ENCODE peak calls at places on chromosome 7, in four cellular contexts. E is IMR-90, A is brain microvascular endothelial cell, Z is body of pancreas. V is an unnamed sample.

GRCh38 chr7:119944601-119944972 is 328.4 kb upstream of the KCND2 start:
- DNase-seq in E (no peak), A (no peak), Z (no peak), V (no peak)

GRCh38 chr7:979886-980571 is 3.0 kb upstream of the CYP2W1 start:
- DNase-seq in E (no peak), A (no peak), Z (no peak), V (no peak)

GRCh38 chr7:42858570-42858969 is 53.3 kb downstream of the C7orf25 start:
- DNase-seq in E (peak; percentile 26), A (peak; percentile 20), Z (no peak), V (no peak)

GRCh38 chr7:73908123-73908611 is 47.2 kb downstream of the TMEM270 start:
- DNase-seq in E (no peak), A (no peak), Z (no peak), V (no peak)

GRCh38 chr7:73730485-73730884 is 8.1 kb downstream of the ABHD11 start:
- DNase-seq in E (no peak), A (no peak), Z (no peak), V (no peak)

GRCh38 chr7:78176186-78176585 is 377.6 kb downstream of the PHTF2 start:
- DNase-seq in E (peak; percentile 41), A (no peak), Z (no peak), V (peak; percentile 46)

GRCh38 chr7:78472519-78472918 is 673.9 kb downstream of the PHTF2 start:
- DNase-seq in E (peak; percentile 93), A (no peak), Z (no peak), V (no peak)

GRCh38 chr7:155377071-155377836 is 79.6 kb downstream of the INSIG1 start:
- DNase-seq in E (no peak), A (no peak), Z (no peak), V (no peak)

GRCh38 chr7:7352845-7353244 is 170.5 kb downstream of the C1GALT1 start:
- DNase-seq in E (no peak), A (no peak), Z (no peak), V (no peak)

GRCh38 chr7:16644624-16644986 is 949 bp downstream of the ANKMY2 start:
- DNase-seq in E (peak; percentile 47), A (peak; percentile 53), Z (peak; percentile 50), V (peak; percentile 50)

GRCh38 chr7:16647435-16647960 is 1.5 kb downstream of the BZW2 start:
- DNase-seq in E (peak; percentile 36), A (no peak), Z (no peak), V (no peak)

GRCh38 chr7:16645593-16646426 is at the start of the genes ANKMY2 and BZW2:
- DNase-seq in E (peak; percentile 97), A (peak; percentile 92), Z (peak; percentile 95), V (peak; percentile 93)

GRCh38 chr7:16644987-16645592 is 464 bp downstream of the ANKMY2 start:
- DNase-seq in E (no peak), A (no peak), Z (peak; percentile 41), V (no peak)

GRCh38 chr7:16646427-16647081 is 573 bp downstream of the BZW2 start:
- DNase-seq in E (no peak), A (no peak), Z (no peak), V (no peak)
- TF ChIP-seq CTCF in E (no peak), A (no peak), Z (no peak), V (no peak)

DNA sequence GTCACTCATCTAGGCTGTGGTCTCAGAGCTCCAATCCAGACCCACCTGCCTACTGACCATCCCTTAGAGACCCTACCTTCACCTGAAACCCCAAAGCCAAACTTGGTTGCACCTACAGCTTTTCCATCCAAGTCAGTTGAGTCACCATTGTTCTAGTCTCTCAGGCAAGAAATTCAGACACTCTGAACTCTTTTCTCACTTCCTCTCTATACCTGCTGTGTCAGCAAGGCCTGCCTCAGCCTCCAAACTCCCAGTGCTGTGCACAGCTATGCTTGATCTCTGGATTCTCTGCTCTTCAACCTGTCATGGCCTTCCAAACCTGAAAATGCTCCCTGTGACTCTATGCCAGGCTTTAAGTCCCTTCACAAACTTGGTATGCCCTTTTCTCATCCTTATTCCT is 47.4 kb upstream of the MTURN start:
- DNase-seq in E (no peak), A (no peak), Z (no peak), V (no peak)
- H3K27ac ChIP-seq in E (no peak overlapping the region), A (no peak overlapping the region), Z (no peak overlapping the region), V (no peak overlapping the region)

DNA sequence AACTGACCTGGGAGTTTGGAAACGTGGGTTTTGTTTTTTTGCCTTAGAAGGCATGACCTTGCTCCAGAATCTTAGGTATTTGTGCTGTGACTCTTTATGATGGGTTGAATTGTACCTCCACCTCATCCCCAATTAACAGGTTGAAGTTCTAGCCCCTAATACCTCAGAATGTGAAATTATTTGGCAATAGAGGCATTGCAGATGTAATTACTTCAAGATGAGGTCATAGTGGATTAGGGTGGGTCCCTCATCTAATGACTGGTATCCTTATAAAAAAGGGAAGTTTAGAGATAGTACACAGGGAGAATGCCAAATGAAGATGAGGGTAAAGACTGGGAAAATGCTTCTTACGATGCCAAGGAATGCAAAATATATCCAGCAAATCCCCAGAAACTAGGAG is 3.0 kb upstream of the FAM200A start:
- DNase-seq in E (no peak), A (no peak), Z (no peak), V (no peak)
- TF ChIP-seq CTCF in E (no peak), A (no peak), Z (no peak), V (no peak)

DNA sequence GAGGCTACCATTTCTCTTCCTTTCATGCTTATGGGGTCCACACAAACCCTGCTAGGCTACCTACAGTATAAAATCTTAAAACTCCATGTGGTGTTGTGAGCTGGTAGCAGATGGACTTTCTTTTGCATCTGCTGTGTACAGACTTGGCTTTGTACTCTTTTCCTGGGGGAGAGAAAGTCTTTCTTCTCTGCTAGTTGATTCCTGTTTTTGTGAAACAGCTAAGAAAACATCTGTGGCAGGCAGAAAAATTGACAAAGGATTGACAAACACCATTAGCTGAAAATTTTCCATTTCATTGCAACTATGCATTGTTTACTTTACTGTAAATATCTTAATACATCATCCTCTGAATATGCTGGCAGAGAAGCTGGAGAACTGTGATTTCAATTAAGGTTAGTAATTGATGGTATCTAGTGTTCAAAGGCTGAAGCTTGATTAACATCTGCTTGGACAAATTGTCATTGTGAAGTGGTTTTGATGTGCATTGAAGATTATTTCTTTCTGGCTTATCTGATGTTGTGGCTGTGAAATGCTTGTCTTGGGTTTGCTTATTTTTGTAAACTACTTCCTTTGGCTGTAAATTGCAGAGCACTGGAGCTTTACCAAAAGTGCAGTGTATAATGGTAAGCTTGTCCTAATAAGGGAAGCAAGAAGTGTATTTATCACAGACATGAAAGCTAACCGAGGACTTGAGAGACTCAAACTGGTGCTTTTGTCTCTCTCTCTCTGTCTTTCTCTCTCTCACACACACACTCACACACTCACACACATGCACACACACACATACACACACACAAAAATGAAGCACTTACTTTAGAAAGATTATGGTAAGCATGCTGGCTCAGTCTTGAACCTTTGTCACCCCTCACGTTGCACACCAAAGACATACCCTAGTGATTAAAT is at the start of gene FOXP2:
- DNase-seq in E (peak; percentile 48), A (peak; percentile 17), Z (no peak), V (no peak)
- H3K27ac ChIP-seq in E (peak within 1 kb of the TSS; percentile 57), A (no peak within 1 kb of the TSS), Z (peak within 1 kb of the TSS; percentile 61), V (peak within 1 kb of the TSS; percentile 46)

GRCh38 chr7:149624006-149624405 is 126.4 kb upstream of the ZNF746 start:
- DNase-seq in E (peak; percentile 11), A (peak; percentile 5), Z (peak; percentile 34), V (peak; percentile 45)
- TF ChIP-seq CTCF in E (no peak), A (peak; percentile 31), Z (no peak), V (no peak)

GRCh38 chr7:102284399-102284798 is 2.3 kb upstream of the SH2B2 start:
- DNase-seq in E (no peak), A (no peak), Z (no peak), V (no peak)
- H3K27ac ChIP-seq in E (no peak overlapping the region), A (no peak overlapping the region), Z (no peak overlapping the region), V (peak overlapping the region; percentile 85)

DNA sequence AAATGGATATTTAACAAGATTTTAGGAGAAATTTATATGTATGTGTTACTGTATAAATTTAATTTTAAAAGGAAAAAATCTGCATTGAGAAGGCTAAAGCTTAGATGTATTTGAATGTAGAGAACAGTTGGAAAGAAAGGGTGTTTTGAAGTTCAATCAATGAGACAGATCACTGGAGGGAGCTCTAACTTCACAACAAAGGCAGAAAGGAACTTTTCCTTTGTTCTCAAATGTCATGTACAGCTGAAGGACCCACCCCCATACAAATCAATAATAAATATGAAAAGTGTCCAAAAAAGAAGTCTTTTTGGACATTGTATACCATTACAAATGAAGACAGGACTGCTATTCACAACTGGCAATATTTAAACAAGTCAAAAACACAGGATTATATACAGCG is 403.4 kb downstream of the DNAJB9 start:
- DNase-seq in E (no peak), A (no peak), Z (no peak), V (no peak)
- TF ChIP-seq CTCF in E (no peak), A (no peak), Z (peak; percentile 41), V (no peak)